ENCODE peak calls at places on chromosomes 11 and 22, in eight cellular contexts. One of them, this sample, is unnamed.

GRCh38 chr22:35023692-35024363 is 42.1 kb upstream of the ISX start:
- DNase-seq in activated naive CD4-positive, alpha-beta T cell treated with anti-CD3 and anti-CD28 coated beads, Interleukin-2, amount 50 U/mL, for 16 hours: peak
- DNase-seq in CD4-positive, alpha-beta memory T cell: peak
- DNase-seq in testis: peak
- DNase-seq in NAMALWA: peak
- DNase-seq in fibroblast of lung: peak
- DNase-seq in stimulated activated CD4-positive, alpha-beta T cell treated with anti-CD3 and anti-CD28 coated beads, Interleukin-2, amount 100 ng/mL, for 48 hours: peak
- DNase-seq in HCT116: peak
- DNase-seq in this sample: peak

GRCh38 chr11:63639195-63639832 is 25.1 kb upstream of the PLAAT3 start:
- DNase-seq in activated naive CD4-positive, alpha-beta T cell treated with anti-CD3 and anti-CD28 coated beads, Interleukin-2, amount 50 U/mL, for 16 hours: no peak
- DNase-seq in CD4-positive, alpha-beta memory T cell: no peak
- DNase-seq in testis: no peak
- DNase-seq in NAMALWA: peak
- DNase-seq in fibroblast of lung: peak
- DNase-seq in stimulated activated CD4-positive, alpha-beta T cell treated with anti-CD3 and anti-CD28 coated beads, Interleukin-2, amount 100 ng/mL, for 48 hours: no peak
- DNase-seq in HCT116: no peak
- DNase-seq in this sample: no peak

GRCh38 chr11:79414644-79415317 is 26.0 kb downstream of the TENM4 start:
- DNase-seq in activated naive CD4-positive, alpha-beta T cell treated with anti-CD3 and anti-CD28 coated beads, Interleukin-2, amount 50 U/mL, for 16 hours: no peak
- DNase-seq in CD4-positive, alpha-beta memory T cell: no peak
- DNase-seq in testis: no peak
- DNase-seq in NAMALWA: no peak
- DNase-seq in fibroblast of lung: peak
- DNase-seq in stimulated activated CD4-positive, alpha-beta T cell treated with anti-CD3 and anti-CD28 coated beads, Interleukin-2, amount 100 ng/mL, for 48 hours: no peak
- DNase-seq in HCT116: no peak
- DNase-seq in this sample: no peak

GRCh38 chr22:41285441-41285819 is 557 bp downstream of the RANGAP1 start:
- DNase-seq in activated naive CD4-positive, alpha-beta T cell treated with anti-CD3 and anti-CD28 coated beads, Interleukin-2, amount 50 U/mL, for 16 hours: peak
- DNase-seq in CD4-positive, alpha-beta memory T cell: peak
- DNase-seq in testis: peak
- DNase-seq in NAMALWA: peak
- DNase-seq in fibroblast of lung: peak
- DNase-seq in stimulated activated CD4-positive, alpha-beta T cell treated with anti-CD3 and anti-CD28 coated beads, Interleukin-2, amount 100 ng/mL, for 48 hours: peak
- DNase-seq in HCT116: peak
- DNase-seq in this sample: peak

GRCh38 chr11:109696191-109696897 is 274.4 kb downstream of the C11orf87 start:
- DNase-seq in activated naive CD4-positive, alpha-beta T cell treated with anti-CD3 and anti-CD28 coated beads, Interleukin-2, amount 50 U/mL, for 16 hours: no peak
- DNase-seq in CD4-positive, alpha-beta memory T cell: no peak
- DNase-seq in testis: no peak
- DNase-seq in NAMALWA: no peak
- DNase-seq in fibroblast of lung: peak
- DNase-seq in stimulated activated CD4-positive, alpha-beta T cell treated with anti-CD3 and anti-CD28 coated beads, Interleukin-2, amount 100 ng/mL, for 48 hours: no peak
- DNase-seq in HCT116: peak
- DNase-seq in this sample: no peak

GRCh38 chr22:20430641-20431519 is 6.7 kb downstream of the SCARF2 start:
- DNase-seq in activated naive CD4-positive, alpha-beta T cell treated with anti-CD3 and anti-CD28 coated beads, Interleukin-2, amount 50 U/mL, for 16 hours: peak
- DNase-seq in CD4-positive, alpha-beta memory T cell: peak
- DNase-seq in testis: peak
- DNase-seq in NAMALWA: no peak
- DNase-seq in fibroblast of lung: peak
- DNase-seq in stimulated activated CD4-positive, alpha-beta T cell treated with anti-CD3 and anti-CD28 coated beads, Interleukin-2, amount 100 ng/mL, for 48 hours: peak
- DNase-seq in HCT116: peak
- DNase-seq in this sample: peak

GRCh38 chr22:46578824-46579561 is 41.2 kb upstream of the GRAMD4 start:
- DNase-seq in activated naive CD4-positive, alpha-beta T cell treated with anti-CD3 and anti-CD28 coated beads, Interleukin-2, amount 50 U/mL, for 16 hours: peak
- DNase-seq in CD4-positive, alpha-beta memory T cell: no peak
- DNase-seq in testis: no peak
- DNase-seq in NAMALWA: no peak
- DNase-seq in fibroblast of lung: peak
- DNase-seq in stimulated activated CD4-positive, alpha-beta T cell treated with anti-CD3 and anti-CD28 coated beads, Interleukin-2, amount 100 ng/mL, for 48 hours: no peak
- DNase-seq in HCT116: no peak
- DNase-seq in this sample: no peak

GRCh38 chr11:107844041-107844440 is 14.5 kb downstream of the SLC35F2 start:
- DNase-seq in activated naive CD4-positive, alpha-beta T cell treated with anti-CD3 and anti-CD28 coated beads, Interleukin-2, amount 50 U/mL, for 16 hours: no peak
- DNase-seq in CD4-positive, alpha-beta memory T cell: no peak
- DNase-seq in testis: no peak
- DNase-seq in NAMALWA: no peak
- DNase-seq in fibroblast of lung: peak
- DNase-seq in stimulated activated CD4-positive, alpha-beta T cell treated with anti-CD3 and anti-CD28 coated beads, Interleukin-2, amount 100 ng/mL, for 48 hours: no peak
- DNase-seq in HCT116: no peak
- DNase-seq in this sample: no peak

GRCh38 chr11:69832561-69833413 is 13.6 kb upstream of the FGF3 start:
- DNase-seq in activated naive CD4-positive, alpha-beta T cell treated with anti-CD3 and anti-CD28 coated beads, Interleukin-2, amount 50 U/mL, for 16 hours: no peak
- DNase-seq in CD4-positive, alpha-beta memory T cell: no peak
- DNase-seq in testis: no peak
- DNase-seq in NAMALWA: no peak
- DNase-seq in fibroblast of lung: no peak
- DNase-seq in stimulated activated CD4-positive, alpha-beta T cell treated with anti-CD3 and anti-CD28 coated beads, Interleukin-2, amount 100 ng/mL, for 48 hours: no peak
- DNase-seq in HCT116: no peak
- DNase-seq in this sample: no peak

GRCh38 chr11:117725048-117725734 is 71.8 kb downstream of the DSCAML1 start:
- DNase-seq in activated naive CD4-positive, alpha-beta T cell treated with anti-CD3 and anti-CD28 coated beads, Interleukin-2, amount 50 U/mL, for 16 hours: no peak
- DNase-seq in CD4-positive, alpha-beta memory T cell: no peak
- DNase-seq in testis: no peak
- DNase-seq in NAMALWA: no peak
- DNase-seq in fibroblast of lung: no peak
- DNase-seq in stimulated activated CD4-positive, alpha-beta T cell treated with anti-CD3 and anti-CD28 coated beads, Interleukin-2, amount 100 ng/mL, for 48 hours: no peak
- DNase-seq in HCT116: no peak
- DNase-seq in this sample: no peak

GRCh38 chr11:12769834-12770345 is 95.7 kb downstream of the TEAD1 start:
- DNase-seq in activated naive CD4-positive, alpha-beta T cell treated with anti-CD3 and anti-CD28 coated beads, Interleukin-2, amount 50 U/mL, for 16 hours: no peak
- DNase-seq in CD4-positive, alpha-beta memory T cell: no peak
- DNase-seq in testis: no peak
- DNase-seq in NAMALWA: no peak
- DNase-seq in fibroblast of lung: peak
- DNase-seq in stimulated activated CD4-positive, alpha-beta T cell treated with anti-CD3 and anti-CD28 coated beads, Interleukin-2, amount 100 ng/mL, for 48 hours: no peak
- DNase-seq in HCT116: peak
- DNase-seq in this sample: no peak

GRCh38 chr22:28148816-28149465 is 229.9 kb upstream of the PITPNB start:
- DNase-seq in activated naive CD4-positive, alpha-beta T cell treated with anti-CD3 and anti-CD28 coated beads, Interleukin-2, amount 50 U/mL, for 16 hours: no peak
- DNase-seq in CD4-positive, alpha-beta memory T cell: no peak
- DNase-seq in testis: no peak
- DNase-seq in NAMALWA: no peak
- DNase-seq in fibroblast of lung: peak
- DNase-seq in stimulated activated CD4-positive, alpha-beta T cell treated with anti-CD3 and anti-CD28 coated beads, Interleukin-2, amount 100 ng/mL, for 48 hours: no peak
- DNase-seq in HCT116: no peak
- DNase-seq in this sample: no peak

GRCh38 chr11:67303132-67303988 is at the start of gene SSH3:
- DNase-seq in activated naive CD4-positive, alpha-beta T cell treated with anti-CD3 and anti-CD28 coated beads, Interleukin-2, amount 50 U/mL, for 16 hours: peak
- DNase-seq in CD4-positive, alpha-beta memory T cell: no peak
- DNase-seq in testis: peak
- DNase-seq in NAMALWA: no peak
- DNase-seq in fibroblast of lung: peak
- DNase-seq in stimulated activated CD4-positive, alpha-beta T cell treated with anti-CD3 and anti-CD28 coated beads, Interleukin-2, amount 100 ng/mL, for 48 hours: peak
- DNase-seq in HCT116: peak
- DNase-seq in this sample: no peak

GRCh38 chr11:95516786-95517185 is 272.8 kb downstream of the FAM76B start:
- DNase-seq in activated naive CD4-positive, alpha-beta T cell treated with anti-CD3 and anti-CD28 coated beads, Interleukin-2, amount 50 U/mL, for 16 hours: no peak
- DNase-seq in CD4-positive, alpha-beta memory T cell: no peak
- DNase-seq in testis: no peak
- DNase-seq in NAMALWA: no peak
- DNase-seq in fibroblast of lung: peak
- DNase-seq in stimulated activated CD4-positive, alpha-beta T cell treated with anti-CD3 and anti-CD28 coated beads, Interleukin-2, amount 100 ng/mL, for 48 hours: no peak
- DNase-seq in HCT116: no peak
- DNase-seq in this sample: no peak

GRCh38 chr22:26893034-26893710 is 235.8 kb downstream of the MIAT start:
- DNase-seq in activated naive CD4-positive, alpha-beta T cell treated with anti-CD3 and anti-CD28 coated beads, Interleukin-2, amount 50 U/mL, for 16 hours: no peak
- DNase-seq in CD4-positive, alpha-beta memory T cell: no peak
- DNase-seq in testis: no peak
- DNase-seq in NAMALWA: no peak
- DNase-seq in fibroblast of lung: peak
- DNase-seq in stimulated activated CD4-positive, alpha-beta T cell treated with anti-CD3 and anti-CD28 coated beads, Interleukin-2, amount 100 ng/mL, for 48 hours: no peak
- DNase-seq in HCT116: no peak
- DNase-seq in this sample: no peak

This sample was measured in activated CD4-positive, alpha-beta T cell treated with anti-CD3 and anti-CD28 coated beads, Interleukin-2, amount 10 ng/mL, durations not matched to agents 7 days and 5 days.